ENCODE peak calls at places on chromosomes 12 and 14, in ten cellular contexts. One of them, this sample, is unnamed.

GRCh38 chr14:49982522-49982951 is 89.7 kb downstream of the ARF6 start:
- DNase-seq in suprapubic skin: no peak
- DNase-seq in cardiac muscle cell: no peak
- DNase-seq in NT2/D1: no peak
- DNase-seq in thoracic aorta: no peak
- DNase-seq in PC-9: no peak
- DNase-seq in cardiac fibroblast: peak; percentile 93
- DNase-seq in GM12865: no peak
- DNase-seq in upper lobe of right lung: no peak
- DNase-seq in fibroblast of lung: peak; percentile 94
- DNase-seq in this sample: no peak

GRCh38 chr14:101072945-101073597 is 169.5 kb upstream of the RTL1 start:
- DNase-seq in fibroblast of lung: peak; percentile 98
- DNase-seq in GM12865: peak; percentile 44
- DNase-seq in suprapubic skin: peak; percentile 47
- DNase-seq in upper lobe of right lung: peak; percentile 66
- DNase-seq in cardiac muscle cell: peak; percentile 36
- DNase-seq in NT2/D1: peak; percentile 75
- DNase-seq in cardiac fibroblast: peak; percentile 92
- DNase-seq in thoracic aorta: peak; percentile 25
- DNase-seq in PC-9: peak; percentile 43
- DNase-seq in this sample: peak; percentile 82

GRCh38 chr12:91113621-91114020 is 2.3 kb upstream of the LUM start:
- DNase-seq in fibroblast of lung: no peak
- DNase-seq in PC-9: no peak
- DNase-seq in GM12865: no peak
- DNase-seq in cardiac fibroblast: no peak
- DNase-seq in NT2/D1: no peak
- DNase-seq in cardiac muscle cell: no peak
- DNase-seq in upper lobe of right lung: no peak
- DNase-seq in thoracic aorta: no peak
- DNase-seq in suprapubic skin: no peak
- DNase-seq in this sample: no peak

GRCh38 chr12:110585231-110585799 is 2.2 kb upstream of the PPTC7 start:
- DNase-seq in GM12865: no peak
- DNase-seq in cardiac fibroblast: peak; percentile 59
- DNase-seq in thoracic aorta: peak; percentile 28
- DNase-seq in suprapubic skin: no peak
- DNase-seq in fibroblast of lung: peak; percentile 49
- DNase-seq in PC-9: peak; percentile 35
- DNase-seq in cardiac muscle cell: peak; percentile 82
- DNase-seq in upper lobe of right lung: no peak
- DNase-seq in NT2/D1: no peak
- DNase-seq in this sample: no peak

GRCh38 chr12:53324113-53324778 is 2.8 kb upstream of the AAAS start:
- DNase-seq in GM12865: peak; percentile 77
- DNase-seq in cardiac muscle cell: peak; percentile 44
- DNase-seq in upper lobe of right lung: peak; percentile 72
- DNase-seq in fibroblast of lung: no peak
- DNase-seq in NT2/D1: no peak
- DNase-seq in cardiac fibroblast: no peak
- DNase-seq in PC-9: no peak
- DNase-seq in thoracic aorta: no peak
- DNase-seq in suprapubic skin: no peak
- DNase-seq in this sample: no peak

GRCh38 chr12:12626471-12626870 is 14.8 kb downstream of the CREBL2 start:
- DNase-seq in thoracic aorta: no peak
- DNase-seq in GM12865: no peak
- DNase-seq in suprapubic skin: no peak
- DNase-seq in fibroblast of lung: no peak
- DNase-seq in NT2/D1: no peak
- DNase-seq in PC-9: no peak
- DNase-seq in cardiac fibroblast: no peak
- DNase-seq in cardiac muscle cell: no peak
- DNase-seq in upper lobe of right lung: no peak
- DNase-seq in this sample: no peak

GRCh38 chr12:14099994-14100393 is 118.6 kb upstream of the GRIN2B start:
- DNase-seq in NT2/D1: no peak
- DNase-seq in suprapubic skin: no peak
- DNase-seq in cardiac muscle cell: no peak
- DNase-seq in fibroblast of lung: no peak
- DNase-seq in cardiac fibroblast: no peak
- DNase-seq in GM12865: no peak
- DNase-seq in upper lobe of right lung: no peak
- DNase-seq in thoracic aorta: no peak
- DNase-seq in PC-9: no peak
- DNase-seq in this sample: no peak

GRCh38 chr14:70857499-70857895 is 48.2 kb upstream of the MAP3K9 start:
- DNase-seq in fibroblast of lung: peak; percentile 59
- DNase-seq in cardiac muscle cell: no peak
- DNase-seq in upper lobe of right lung: no peak
- DNase-seq in cardiac fibroblast: no peak
- DNase-seq in NT2/D1: no peak
- DNase-seq in thoracic aorta: no peak
- DNase-seq in suprapubic skin: no peak
- DNase-seq in GM12865: no peak
- DNase-seq in PC-9: no peak
- DNase-seq in this sample: no peak

GRCh38 chr14:51639668-51640316 is 11.9 kb upstream of the FRMD6 start:
- DNase-seq in cardiac muscle cell: no peak
- DNase-seq in NT2/D1: no peak
- DNase-seq in PC-9: no peak
- DNase-seq in cardiac fibroblast: no peak
- DNase-seq in upper lobe of right lung: no peak
- DNase-seq in thoracic aorta: no peak
- DNase-seq in suprapubic skin: no peak
- DNase-seq in GM12865: no peak
- DNase-seq in fibroblast of lung: no peak
- DNase-seq in this sample: no peak

GRCh38 chr14:24634158-24634557 is at the start of gene GZMB:
- DNase-seq in thoracic aorta: no peak
- DNase-seq in NT2/D1: no peak
- DNase-seq in cardiac fibroblast: no peak
- DNase-seq in PC-9: no peak
- DNase-seq in upper lobe of right lung: no peak
- DNase-seq in cardiac muscle cell: no peak
- DNase-seq in suprapubic skin: no peak
- DNase-seq in GM12865: peak; percentile 37
- DNase-seq in fibroblast of lung: no peak
- DNase-seq in this sample: no peak

GRCh38 chr14:92717571-92718042 is 30.8 kb downstream of the LGMN start:
- DNase-seq in PC-9: no peak
- DNase-seq in cardiac muscle cell: no peak
- DNase-seq in suprapubic skin: no peak
- DNase-seq in GM12865: peak; percentile 83
- DNase-seq in NT2/D1: no peak
- DNase-seq in cardiac fibroblast: no peak
- DNase-seq in upper lobe of right lung: no peak
- DNase-seq in thoracic aorta: no peak
- DNase-seq in fibroblast of lung: peak; percentile 34
- DNase-seq in this sample: no peak

GRCh38 chr14:88546621-88547385 is 8.0 kb downstream of the PTPN21 start:
- DNase-seq in GM12865: no peak
- DNase-seq in suprapubic skin: no peak
- DNase-seq in PC-9: no peak
- DNase-seq in fibroblast of lung: no peak
- DNase-seq in upper lobe of right lung: no peak
- DNase-seq in thoracic aorta: no peak
- DNase-seq in cardiac muscle cell: no peak
- DNase-seq in NT2/D1: no peak
- DNase-seq in cardiac fibroblast: no peak
- DNase-seq in this sample: no peak

GRCh38 chr14:73997944-73998451 is 21.1 kb downstream of the ENTPD5 start:
- DNase-seq in suprapubic skin: no peak
- DNase-seq in cardiac muscle cell: no peak
- DNase-seq in upper lobe of right lung: no peak
- DNase-seq in cardiac fibroblast: no peak
- DNase-seq in PC-9: no peak
- DNase-seq in NT2/D1: no peak
- DNase-seq in thoracic aorta: no peak
- DNase-seq in fibroblast of lung: no peak
- DNase-seq in GM12865: no peak
- DNase-seq in this sample: no peak

GRCh38 chr14:37483672-37484071 is 111.4 kb downstream of the FOXA1 start:
- DNase-seq in cardiac muscle cell: no peak
- DNase-seq in thoracic aorta: no peak
- DNase-seq in cardiac fibroblast: no peak
- DNase-seq in suprapubic skin: no peak
- DNase-seq in GM12865: no peak
- DNase-seq in fibroblast of lung: no peak
- DNase-seq in upper lobe of right lung: no peak
- DNase-seq in NT2/D1: no peak
- DNase-seq in PC-9: no peak
- DNase-seq in this sample: no peak

DNA sequence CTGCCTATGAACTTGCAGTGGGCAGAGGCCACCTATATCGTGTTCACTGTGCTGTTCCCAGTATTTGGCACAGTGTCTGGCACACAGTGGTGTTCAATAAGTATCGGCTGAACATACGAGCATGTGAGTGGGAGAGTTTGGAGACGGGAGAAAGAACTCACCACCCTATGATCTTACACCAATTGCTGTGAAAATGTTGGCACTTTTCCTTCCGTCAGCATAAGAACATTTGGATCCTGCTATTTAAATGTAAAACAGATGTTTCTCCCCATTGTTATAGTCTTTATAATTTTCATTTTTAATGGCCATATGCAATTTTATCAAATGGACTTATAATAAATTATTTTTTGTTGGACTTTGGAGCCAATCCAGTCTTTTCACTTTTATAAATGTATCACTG is 144.4 kb downstream of the EFCAB11 start:
- DNase-seq in NT2/D1: no peak
- DNase-seq in thoracic aorta: no peak
- DNase-seq in PC-9: no peak
- DNase-seq in cardiac fibroblast: no peak
- DNase-seq in upper lobe of right lung: no peak
- DNase-seq in suprapubic skin: no peak
- DNase-seq in fibroblast of lung: no peak
- DNase-seq in cardiac muscle cell: no peak
- DNase-seq in GM12865: no peak
- DNase-seq in this sample: no peak
- H3K4me3 ChIP-seq in NT2/D1: no peak overlapping the region
- H3K4me3 ChIP-seq in thoracic aorta: no peak overlapping the region
- H3K4me3 ChIP-seq in PC-9: no peak overlapping the region
- H3K4me3 ChIP-seq in cardiac fibroblast: no peak overlapping the region
- H3K4me3 ChIP-seq in upper lobe of right lung: no peak overlapping the region
- H3K4me3 ChIP-seq in suprapubic skin: no peak overlapping the region
- H3K4me3 ChIP-seq in fibroblast of lung: no peak overlapping the region
- H3K4me3 ChIP-seq in cardiac muscle cell: no peak overlapping the region
- H3K4me3 ChIP-seq in GM12865: no peak overlapping the region
- H3K4me3 ChIP-seq in this sample: no peak overlapping the region

DNA sequence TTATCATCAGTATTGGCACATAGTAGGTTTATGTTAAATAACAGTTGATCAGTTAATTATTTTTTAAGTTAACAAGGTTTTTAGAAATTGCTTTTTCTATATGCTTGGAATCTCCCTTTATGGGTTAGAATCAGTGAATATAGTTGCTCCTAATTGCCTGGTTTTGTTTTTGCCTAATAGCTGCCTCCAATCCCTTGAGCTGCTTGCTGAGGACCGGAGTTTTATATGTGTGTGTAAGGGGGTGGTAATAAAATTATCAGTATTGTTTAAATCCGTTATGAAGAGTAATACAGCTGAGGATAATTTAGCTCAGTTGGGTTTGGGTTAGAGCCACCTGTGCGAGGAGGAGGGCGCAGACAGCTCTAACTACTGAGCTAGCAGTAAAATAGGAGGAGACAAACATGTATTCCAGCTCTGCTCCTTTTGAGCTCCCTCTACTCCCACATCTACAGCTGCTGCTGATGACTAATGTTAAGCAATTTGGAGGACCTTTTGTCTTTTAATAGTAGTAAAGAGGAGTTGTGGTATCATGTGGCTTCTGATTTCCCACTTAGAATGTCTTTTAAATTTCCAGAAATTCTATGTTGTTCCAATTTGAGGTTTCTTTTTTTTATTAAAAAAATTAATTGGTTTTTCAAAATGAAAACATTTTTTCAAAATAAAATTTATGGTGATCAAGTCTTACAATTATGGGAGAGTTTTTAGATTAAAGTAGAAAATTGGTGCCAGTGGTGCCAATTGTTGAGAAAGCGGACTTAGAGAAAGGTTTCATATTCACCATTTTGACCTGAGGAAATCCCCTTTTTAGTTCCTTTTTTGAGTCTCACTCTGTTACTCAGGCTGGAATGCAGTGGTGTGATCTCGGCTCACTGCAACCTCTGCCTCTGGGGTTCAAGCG is 61.6 kb downstream of the SPATS2 start:
- DNase-seq in thoracic aorta: no peak
- DNase-seq in cardiac fibroblast: peak; percentile 71
- DNase-seq in cardiac muscle cell: no peak
- DNase-seq in PC-9: no peak
- DNase-seq in NT2/D1: no peak
- DNase-seq in GM12865: peak; percentile 76
- DNase-seq in upper lobe of right lung: no peak
- DNase-seq in suprapubic skin: no peak
- DNase-seq in fibroblast of lung: peak; percentile 83
- DNase-seq in this sample: peak; percentile 36
- H3K4me3 ChIP-seq in thoracic aorta: no peak overlapping the region
- H3K4me3 ChIP-seq in cardiac fibroblast: no peak overlapping the region
- H3K4me3 ChIP-seq in cardiac muscle cell: no peak overlapping the region
- H3K4me3 ChIP-seq in PC-9: no peak overlapping the region
- H3K4me3 ChIP-seq in NT2/D1: no peak overlapping the region
- H3K4me3 ChIP-seq in GM12865: peak overlapping the region; percentile 46
- H3K4me3 ChIP-seq in upper lobe of right lung: no peak overlapping the region
- H3K4me3 ChIP-seq in suprapubic skin: no peak overlapping the region
- H3K4me3 ChIP-seq in fibroblast of lung: no peak overlapping the region
- H3K4me3 ChIP-seq in this sample: no peak overlapping the region

DNA sequence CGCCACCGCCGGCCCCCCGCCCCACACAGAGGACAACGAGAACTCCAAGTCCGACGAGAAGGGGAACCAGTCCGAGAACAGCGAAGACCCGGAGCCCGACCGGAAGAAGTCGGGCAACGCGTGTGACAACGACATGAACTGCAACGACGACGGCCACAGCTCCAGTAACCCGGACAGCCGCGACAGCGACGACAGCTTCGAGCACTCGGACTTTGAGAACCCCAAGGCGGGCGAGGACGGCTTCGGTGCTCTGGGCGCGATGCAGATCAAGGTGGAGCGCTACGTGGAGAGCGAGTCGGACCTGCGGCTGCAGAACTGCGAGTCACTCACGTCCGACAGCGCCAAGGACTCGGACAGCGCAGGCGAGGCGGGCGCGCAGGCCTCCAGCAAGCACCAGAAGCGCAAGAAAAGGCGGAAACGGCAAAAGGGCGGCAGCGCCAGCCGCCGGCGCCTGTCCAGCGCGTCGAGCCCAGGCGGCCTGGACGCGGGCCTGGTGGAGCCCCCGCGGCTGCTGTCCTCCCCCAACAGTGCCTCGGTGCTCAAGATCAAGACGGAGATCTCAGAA is 151.1 kb downstream of the EGLN3 start:
- DNase-seq in GM12865: no peak
- DNase-seq in thoracic aorta: no peak
- DNase-seq in PC-9: no peak
- DNase-seq in upper lobe of right lung: no peak
- DNase-seq in suprapubic skin: no peak
- DNase-seq in NT2/D1: no peak
- DNase-seq in cardiac muscle cell: no peak
- DNase-seq in cardiac fibroblast: peak; percentile 40
- DNase-seq in fibroblast of lung: no peak
- DNase-seq in this sample: no peak
- H3K4me3 ChIP-seq in GM12865: no peak overlapping the region
- H3K4me3 ChIP-seq in thoracic aorta: peak overlapping the region; percentile 57
- H3K4me3 ChIP-seq in PC-9: no peak overlapping the region
- H3K4me3 ChIP-seq in upper lobe of right lung: no peak overlapping the region
- H3K4me3 ChIP-seq in suprapubic skin: peak overlapping the region; percentile 15
- H3K4me3 ChIP-seq in NT2/D1: no peak overlapping the region
- H3K4me3 ChIP-seq in cardiac muscle cell: no peak overlapping the region
- H3K4me3 ChIP-seq in cardiac fibroblast: peak overlapping the region; percentile 8
- H3K4me3 ChIP-seq in fibroblast of lung: no peak overlapping the region
- H3K4me3 ChIP-seq in this sample: no peak overlapping the region

GRCh38 chr14:20331048-20331613 is 1.9 kb downstream of the CCNB1IP1 start:
- DNase-seq in GM12865: no peak
- DNase-seq in thoracic aorta: no peak
- DNase-seq in upper lobe of right lung: no peak
- DNase-seq in cardiac muscle cell: no peak
- DNase-seq in PC-9: no peak
- DNase-seq in suprapubic skin: no peak
- DNase-seq in cardiac fibroblast: no peak
- DNase-seq in NT2/D1: no peak
- DNase-seq in fibroblast of lung: no peak
- DNase-seq in this sample: no peak
- H3K4me3 ChIP-seq in GM12865: peak overlapping the region; percentile 100
- H3K4me3 ChIP-seq in thoracic aorta: peak overlapping the region; percentile 19
- H3K4me3 ChIP-seq in upper lobe of right lung: no peak overlapping the region
- H3K4me3 ChIP-seq in cardiac muscle cell: peak overlapping the region; percentile 84
- H3K4me3 ChIP-seq in PC-9: no peak overlapping the region
- H3K4me3 ChIP-seq in suprapubic skin: no peak overlapping the region
- H3K4me3 ChIP-seq in cardiac fibroblast: no peak overlapping the region
- H3K4me3 ChIP-seq in NT2/D1: peak overlapping the region; percentile 19
- H3K4me3 ChIP-seq in fibroblast of lung: no peak overlapping the region
- H3K4me3 ChIP-seq in this sample: no peak overlapping the region